ENCODE peak calls at places on chromosomes 11 and 22, in nine cellular contexts. I is C1 segment of cervical spinal cord; W is T1000; J is effector CD4-positive, alpha-beta T cell; X is GM12892; A is cardiac fibroblast; M is stimulated activated CD4-positive, alpha-beta T cell treated with anti-CD3 and anti-CD28 coated beads, Interleukin-1b, Interleukin-23, amount 100 ng/mL, for 24 hours; G is KG1; U is stimulated activated CD8-positive, alpha-beta memory T cell treated with anti-CD3 and anti-CD28 coated beads, Interleukin-15, amount 100 ng/mL, for 1 hour. E is an unnamed sample.

GRCh38 chr22:44406581-44407403 is 91.2 kb downstream of the RTL6 start:
- DNase-seq in I (no peak), W (no peak), J (no peak), X (no peak), A (no peak), M (no peak), G (no peak), U (no peak), E (no peak)

GRCh38 chr11:33617672-33618362 is 82.8 kb downstream of the C11orf91 start:
- DNase-seq in I (no peak), W (no peak), J (no peak), X (no peak), A (peak; percentile 59), M (no peak), G (no peak), U (no peak), E (no peak)

GRCh38 chr22:37681001-37681424 is 5.1 kb upstream of the NOL12 start:
- DNase-seq in I (no peak), W (peak; percentile 13), J (no peak), X (no peak), A (peak; percentile 72), M (no peak), G (no peak), U (no peak), E (no peak)

GRCh38 chr22:28544431-28544868 is 135.2 kb downstream of the TTC28 start:
- DNase-seq in I (no peak), W (no peak), J (no peak), X (no peak), A (peak; percentile 3), M (no peak), G (no peak), U (no peak), E (no peak)

GRCh38 chr11:119324124-119324665 is 7.3 kb upstream of the MCAM start:
- DNase-seq in I (no peak), W (no peak), J (no peak), X (no peak), A (no peak), M (no peak), G (no peak), U (no peak), E (no peak)

GRCh38 chr22:20015971-20016733 is 471 bp downstream of the ARVCF start:
- DNase-seq in I (no peak), W (no peak), J (peak; percentile 18), X (no peak), A (no peak), M (no peak), G (no peak), U (no peak), E (no peak)

GRCh38 chr22:35482974-35483373 is 57.7 kb upstream of the RASD2 start:
- DNase-seq in I (no peak), W (no peak), J (no peak), X (no peak), A (no peak), M (no peak), G (no peak), U (no peak), E (no peak)

GRCh38 chr11:78562398-78562797 is 12.3 kb downstream of the NARS2 start:
- DNase-seq in I (no peak), W (no peak), J (no peak), X (no peak), A (peak; percentile 80), M (no peak), G (no peak), U (no peak), E (no peak)

GRCh38 chr22:41226728-41227655 is 13.7 kb downstream of the CHADL start:
- DNase-seq in I (no peak), W (no peak), J (no peak), X (peak; percentile 9), A (no peak), M (no peak), G (no peak), U (no peak), E (no peak)

GRCh38 chr22:38218661-38219331 is 17.0 kb downstream of the MAFF start:
- DNase-seq in I (no peak), W (peak; percentile 67), J (peak; percentile 38), X (no peak), A (peak; percentile 97), M (no peak), G (no peak), U (no peak), E (no peak)

GRCh38 chr11:102256251-102256650 is 61.0 kb upstream of the BIRC3 start:
- DNase-seq in I (no peak), W (peak; percentile 46), J (no peak), X (no peak), A (peak; percentile 63), M (no peak), G (no peak), U (no peak), E (no peak)

GRCh38 chr11:73982595-73982989 is at the start of gene UCP2:
- DNase-seq in I (peak; percentile 78), W (peak; percentile 85), J (peak; percentile 71), X (peak; percentile 75), A (no peak), M (peak; percentile 59), G (peak; percentile 96), U (peak; percentile 60), E (peak; percentile 65)

GRCh38 chr11:80873309-80873999 is 1432.6 kb upstream of the TENM4 start:
- DNase-seq in I (no peak), W (no peak), J (no peak), X (no peak), A (peak; percentile 86), M (no peak), G (no peak), U (no peak), E (no peak)

GRCh38 chr11:2206291-2206690 is 34.7 kb upstream of the TH start:
- DNase-seq in I (no peak), W (no peak), J (no peak), X (peak; percentile 5), A (no peak), M (no peak), G (no peak), U (no peak), E (no peak)

GRCh38 chr11:64094463-64095223 is 58.9 kb downstream of the FLRT1 start:
- DNase-seq in I (peak; percentile 34), W (peak; percentile 71), J (no peak), X (no peak), A (peak; percentile 49), M (no peak), G (no peak), U (no peak), E (no peak)

GRCh38 chr22:43152355-43153071 is 1.2 kb downstream of the TSPO start:
- DNase-seq in I (peak; percentile 14), W (peak; percentile 39), J (peak; percentile 47), X (no peak), A (peak; percentile 38), M (peak; percentile 25), G (peak; percentile 38), U (peak; percentile 24), E (no peak)

GRCh38 chr11:2694495-2694894 is 5.3 kb downstream of the KCNQ1OT1 start:
- DNase-seq in I (no peak), W (no peak), J (no peak), X (no peak), A (no peak), M (no peak), G (no peak), U (no peak), E (no peak)

GRCh38 chr22:30299322-30299721 is 10.0 kb upstream of the CASTOR1 start:
- DNase-seq in I (no peak), W (no peak), J (no peak), X (no peak), A (no peak), M (no peak), G (no peak), U (no peak), E (no peak)

GRCh38 chr11:61329871-61330270 is 3.0 kb downstream of the DDB1 start:
- DNase-seq in I (no peak), W (no peak), J (no peak), X (no peak), A (no peak), M (no peak), G (no peak), U (no peak), E (no peak)

GRCh38 chr11:3165916-3166267 is 782 bp upstream of the OSBPL5 start:
- DNase-seq in I (no peak), W (no peak), J (no peak), X (no peak), A (no peak), M (no peak), G (no peak), U (no peak), E (no peak)

GRCh38 chr11:114215871-114216803 is 80.1 kb upstream of the NNMT start:
- DNase-seq in I (no peak), W (no peak), J (no peak), X (no peak), A (no peak), M (no peak), G (no peak), U (no peak), E (no peak)

GRCh38 chr11:42462558-42463310 is 849.1 kb upstream of the API5 start:
- DNase-seq in I (no peak), W (no peak), J (no peak), X (no peak), A (peak; percentile 77), M (no peak), G (no peak), U (no peak), E (no peak)

GRCh38 chr11:13346470-13346869 is 68.9 kb downstream of the BMAL1 start:
- DNase-seq in I (no peak), W (no peak), J (no peak), X (no peak), A (no peak), M (no peak), G (no peak), U (no peak), E (no peak)

GRCh38 chr22:36879775-36880174 is 19.0 kb downstream of the NCF4 start:
- DNase-seq in I (no peak), W (no peak), J (no peak), X (no peak), A (no peak), M (no peak), G (no peak), U (no peak), E (no peak)

GRCh38 chr11:72643547-72643946 is 30.7 kb downstream of the PDE2A start:
- DNase-seq in I (peak; percentile 48), W (peak; percentile 73), J (no peak), X (no peak), A (peak; percentile 72), M (no peak), G (no peak), U (no peak), E (no peak)

GRCh38 chr11:103586756-103587155 is 449.7 kb upstream of the DDI1 start:
- DNase-seq in I (no peak), W (no peak), J (no peak), X (no peak), A (peak; percentile 41), M (no peak), G (no peak), U (no peak), E (no peak)

GRCh38 chr11:26331911-26332571 is at the start of gene ANO3:
- DNase-seq in I (no peak), W (peak; percentile 9), J (no peak), X (peak; percentile 28), A (peak; percentile 86), M (no peak), G (no peak), U (no peak), E (peak; percentile 37)

GRCh38 chr22:49052560-49052959 is 775.1 kb downstream of the BRD1 start:
- DNase-seq in I (no peak), W (no peak), J (no peak), X (no peak), A (no peak), M (no peak), G (no peak), U (no peak), E (no peak)

GRCh38 chr11:111911563-111912401 is at the start of gene CRYAB:
- DNase-seq in I (peak; percentile 92), W (peak; percentile 42), J (no peak), X (no peak), A (peak; percentile 73), M (no peak), G (no peak), U (no peak), E (no peak)

GRCh38 chr11:41392591-41392990 is 66.9 kb downstream of the LRRC4C start:
- DNase-seq in I (no peak), W (no peak), J (no peak), X (no peak), A (no peak), M (no peak), G (no peak), U (no peak), E (no peak)

GRCh38 chr11:95305726-95306522 is 74.9 kb upstream of the SESN3 start:
- DNase-seq in I (no peak), W (no peak), J (no peak), X (no peak), A (no peak), M (no peak), G (no peak), U (no peak), E (no peak)